ENCODE peak calls at places on chromosomes 5 and 9, in ten cellular contexts. One of them, this sample, is unnamed.

GRCh38 chr9:92759990-92760893 is 4.4 kb downstream of the BICD2 start:
- DNase-seq in endothelial cell: no peak
- DNase-seq in AG09309: no peak
- DNase-seq in tibial nerve: no peak
- DNase-seq in heart left ventricle: peak; percentile 80
- DNase-seq in transverse colon: peak; percentile 39
- DNase-seq in Calu3: no peak
- DNase-seq in CD4-positive, alpha-beta T cell: no peak
- DNase-seq in fibroblast of pulmonary artery: no peak
- DNase-seq in WTC11: no peak
- DNase-seq in this sample: no peak

GRCh38 chr9:123373941-123374340 is 17.9 kb downstream of the CRB2 start:
- DNase-seq in endothelial cell: no peak
- DNase-seq in WTC11: peak; percentile 48
- DNase-seq in fibroblast of pulmonary artery: no peak
- DNase-seq in CD4-positive, alpha-beta T cell: no peak
- DNase-seq in heart left ventricle: no peak
- DNase-seq in tibial nerve: no peak
- DNase-seq in transverse colon: no peak
- DNase-seq in AG09309: no peak
- DNase-seq in Calu3: no peak
- DNase-seq in this sample: peak; percentile 55

GRCh38 chr9:129457325-129457779 is 163.5 kb downstream of the C9orf50 start:
- DNase-seq in CD4-positive, alpha-beta T cell: no peak
- DNase-seq in tibial nerve: no peak
- DNase-seq in endothelial cell: no peak
- DNase-seq in Calu3: no peak
- DNase-seq in heart left ventricle: no peak
- DNase-seq in transverse colon: no peak
- DNase-seq in AG09309: no peak
- DNase-seq in fibroblast of pulmonary artery: no peak
- DNase-seq in WTC11: no peak
- DNase-seq in this sample: no peak

GRCh38 chr5:178561746-178562264 is 28.4 kb downstream of the COL23A1 start:
- DNase-seq in transverse colon: no peak
- DNase-seq in tibial nerve: no peak
- DNase-seq in Calu3: no peak
- DNase-seq in endothelial cell: no peak
- DNase-seq in fibroblast of pulmonary artery: no peak
- DNase-seq in heart left ventricle: no peak
- DNase-seq in CD4-positive, alpha-beta T cell: no peak
- DNase-seq in AG09309: no peak
- DNase-seq in WTC11: no peak
- DNase-seq in this sample: no peak

GRCh38 chr5:83444445-83444844 is 27.1 kb upstream of the VCAN start:
- DNase-seq in WTC11: no peak
- DNase-seq in endothelial cell: no peak
- DNase-seq in tibial nerve: no peak
- DNase-seq in heart left ventricle: no peak
- DNase-seq in CD4-positive, alpha-beta T cell: no peak
- DNase-seq in AG09309: no peak
- DNase-seq in fibroblast of pulmonary artery: no peak
- DNase-seq in Calu3: no peak
- DNase-seq in transverse colon: no peak
- DNase-seq in this sample: no peak

GRCh38 chr9:77440057-77440456 is 208.1 kb downstream of the GNA14 start:
- DNase-seq in AG09309: no peak
- DNase-seq in heart left ventricle: no peak
- DNase-seq in Calu3: no peak
- DNase-seq in endothelial cell: no peak
- DNase-seq in WTC11: peak; percentile 53
- DNase-seq in CD4-positive, alpha-beta T cell: no peak
- DNase-seq in transverse colon: no peak
- DNase-seq in tibial nerve: no peak
- DNase-seq in fibroblast of pulmonary artery: no peak
- DNase-seq in this sample: no peak

GRCh38 chr5:122151640-122152039 is 22.3 kb downstream of the ZNF474 start:
- DNase-seq in heart left ventricle: no peak
- DNase-seq in transverse colon: no peak
- DNase-seq in CD4-positive, alpha-beta T cell: no peak
- DNase-seq in AG09309: no peak
- DNase-seq in Calu3: no peak
- DNase-seq in tibial nerve: no peak
- DNase-seq in endothelial cell: no peak
- DNase-seq in WTC11: no peak
- DNase-seq in fibroblast of pulmonary artery: peak; percentile 69
- DNase-seq in this sample: no peak

GRCh38 chr5:39352931-39353330 is 11.4 kb downstream of the C9 start:
- DNase-seq in endothelial cell: no peak
- DNase-seq in CD4-positive, alpha-beta T cell: no peak
- DNase-seq in WTC11: no peak
- DNase-seq in AG09309: no peak
- DNase-seq in fibroblast of pulmonary artery: no peak
- DNase-seq in Calu3: no peak
- DNase-seq in heart left ventricle: no peak
- DNase-seq in transverse colon: no peak
- DNase-seq in tibial nerve: no peak
- DNase-seq in this sample: no peak

GRCh38 chr9:131289301-131290038 is at the start of gene PLPP7:
- DNase-seq in AG09309: peak; percentile 41
- DNase-seq in Calu3: no peak
- DNase-seq in tibial nerve: peak; percentile 61
- DNase-seq in endothelial cell: peak; percentile 33
- DNase-seq in transverse colon: peak; percentile 44
- DNase-seq in fibroblast of pulmonary artery: peak; percentile 56
- DNase-seq in heart left ventricle: peak; percentile 89
- DNase-seq in WTC11: peak; percentile 75
- DNase-seq in CD4-positive, alpha-beta T cell: no peak
- DNase-seq in this sample: peak; percentile 58

GRCh38 chr9:13952906-13953305 is 361.0 kb downstream of the NFIB start:
- DNase-seq in tibial nerve: no peak
- DNase-seq in heart left ventricle: no peak
- DNase-seq in CD4-positive, alpha-beta T cell: no peak
- DNase-seq in transverse colon: no peak
- DNase-seq in fibroblast of pulmonary artery: no peak
- DNase-seq in Calu3: no peak
- DNase-seq in AG09309: no peak
- DNase-seq in WTC11: no peak
- DNase-seq in endothelial cell: no peak
- DNase-seq in this sample: no peak

GRCh38 chr9:134848504-134848903 is 32.1 kb upstream of the FCN2 start:
- DNase-seq in AG09309: no peak
- DNase-seq in fibroblast of pulmonary artery: no peak
- DNase-seq in transverse colon: no peak
- DNase-seq in CD4-positive, alpha-beta T cell: no peak
- DNase-seq in heart left ventricle: no peak
- DNase-seq in endothelial cell: no peak
- DNase-seq in WTC11: no peak
- DNase-seq in tibial nerve: no peak
- DNase-seq in Calu3: no peak
- DNase-seq in this sample: no peak

GRCh38 chr9:21415492-21416267 is 6.8 kb downstream of the IFNA8 start:
- DNase-seq in Calu3: peak; percentile 18
- DNase-seq in transverse colon: peak; percentile 41
- DNase-seq in heart left ventricle: no peak
- DNase-seq in CD4-positive, alpha-beta T cell: no peak
- DNase-seq in tibial nerve: no peak
- DNase-seq in AG09309: no peak
- DNase-seq in endothelial cell: no peak
- DNase-seq in WTC11: no peak
- DNase-seq in fibroblast of pulmonary artery: no peak
- DNase-seq in this sample: no peak

GRCh38 chr9:15182755-15183154 is 124.3 kb downstream of the TTC39B start:
- DNase-seq in endothelial cell: no peak
- DNase-seq in AG09309: no peak
- DNase-seq in CD4-positive, alpha-beta T cell: no peak
- DNase-seq in transverse colon: no peak
- DNase-seq in fibroblast of pulmonary artery: no peak
- DNase-seq in Calu3: no peak
- DNase-seq in WTC11: no peak
- DNase-seq in heart left ventricle: no peak
- DNase-seq in tibial nerve: no peak
- DNase-seq in this sample: no peak

GRCh38 chr5:50553560-50553984 is 112.5 kb upstream of the EMB start:
- DNase-seq in WTC11: no peak
- DNase-seq in transverse colon: no peak
- DNase-seq in AG09309: no peak
- DNase-seq in endothelial cell: no peak
- DNase-seq in tibial nerve: no peak
- DNase-seq in fibroblast of pulmonary artery: no peak
- DNase-seq in heart left ventricle: no peak
- DNase-seq in Calu3: peak; percentile 31
- DNase-seq in CD4-positive, alpha-beta T cell: no peak
- DNase-seq in this sample: no peak

GRCh38 chr5:136636001-136636400 is 270.7 kb upstream of the TRPC7 start:
- DNase-seq in fibroblast of pulmonary artery: no peak
- DNase-seq in WTC11: no peak
- DNase-seq in transverse colon: no peak
- DNase-seq in CD4-positive, alpha-beta T cell: no peak
- DNase-seq in endothelial cell: no peak
- DNase-seq in tibial nerve: no peak
- DNase-seq in Calu3: no peak
- DNase-seq in AG09309: no peak
- DNase-seq in heart left ventricle: no peak
- DNase-seq in this sample: no peak
- TF ChIP-seq CTCF in fibroblast of pulmonary artery: no peak
- TF ChIP-seq CTCF in WTC11: no peak
- TF ChIP-seq CTCF in transverse colon: no peak
- TF ChIP-seq CTCF in CD4-positive, alpha-beta T cell: no peak
- TF ChIP-seq CTCF in endothelial cell: no peak
- TF ChIP-seq CTCF in tibial nerve: no peak
- TF ChIP-seq CTCF in Calu3: no peak
- TF ChIP-seq CTCF in AG09309: no peak
- TF ChIP-seq CTCF in heart left ventricle: no peak
- TF ChIP-seq CTCF in this sample: no peak

GRCh38 chr5:59666709-59667108 is 226.8 kb downstream of the PDE4D start:
- DNase-seq in fibroblast of pulmonary artery: no peak
- DNase-seq in transverse colon: peak; percentile 13
- DNase-seq in heart left ventricle: no peak
- DNase-seq in AG09309: no peak
- DNase-seq in WTC11: no peak
- DNase-seq in Calu3: no peak
- DNase-seq in endothelial cell: no peak
- DNase-seq in CD4-positive, alpha-beta T cell: no peak
- DNase-seq in tibial nerve: no peak
- DNase-seq in this sample: no peak
- TF ChIP-seq CTCF in fibroblast of pulmonary artery: no peak
- TF ChIP-seq CTCF in transverse colon: peak; percentile 26
- TF ChIP-seq CTCF in heart left ventricle: no peak
- TF ChIP-seq CTCF in AG09309: no peak
- TF ChIP-seq CTCF in WTC11: no peak
- TF ChIP-seq CTCF in Calu3: no peak
- TF ChIP-seq CTCF in endothelial cell: no peak
- TF ChIP-seq CTCF in CD4-positive, alpha-beta T cell: no peak
- TF ChIP-seq CTCF in tibial nerve: no peak
- TF ChIP-seq CTCF in this sample: peak; percentile 28

DNA sequence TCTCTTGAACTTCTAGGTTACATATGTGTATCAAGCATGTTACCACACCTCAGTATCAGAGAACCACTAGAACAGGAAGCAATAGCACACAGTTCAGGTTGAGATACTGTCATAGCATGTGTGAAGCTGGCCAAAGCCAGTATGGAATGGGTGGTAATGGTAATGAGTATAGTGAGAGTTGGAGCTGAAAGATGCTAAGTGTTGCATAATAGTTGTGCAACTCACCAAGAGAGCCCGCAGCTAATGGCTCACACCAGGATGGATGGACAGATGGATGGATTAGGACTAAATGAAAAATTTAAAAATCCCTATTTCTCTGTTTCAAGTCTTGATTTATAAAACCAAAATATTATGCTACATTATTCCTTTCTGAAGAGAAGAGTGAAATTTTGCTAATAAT is 53.4 kb upstream of the KCNN2 start:
- DNase-seq in Calu3: no peak
- DNase-seq in WTC11: no peak
- DNase-seq in CD4-positive, alpha-beta T cell: no peak
- DNase-seq in tibial nerve: no peak
- DNase-seq in heart left ventricle: no peak
- DNase-seq in endothelial cell: no peak
- DNase-seq in fibroblast of pulmonary artery: no peak
- DNase-seq in transverse colon: no peak
- DNase-seq in AG09309: no peak
- DNase-seq in this sample: no peak
- TF ChIP-seq CTCF in Calu3: no peak
- TF ChIP-seq CTCF in WTC11: no peak
- TF ChIP-seq CTCF in CD4-positive, alpha-beta T cell: no peak
- TF ChIP-seq CTCF in tibial nerve: no peak
- TF ChIP-seq CTCF in heart left ventricle: no peak
- TF ChIP-seq CTCF in endothelial cell: no peak
- TF ChIP-seq CTCF in fibroblast of pulmonary artery: no peak
- TF ChIP-seq CTCF in transverse colon: no peak
- TF ChIP-seq CTCF in AG09309: no peak
- TF ChIP-seq CTCF in this sample: no peak

GRCh38 chr5:149238540-149238939 is 33.1 kb upstream of the AFAP1L1 start:
- DNase-seq in heart left ventricle: no peak
- DNase-seq in Calu3: no peak
- DNase-seq in endothelial cell: no peak
- DNase-seq in AG09309: no peak
- DNase-seq in fibroblast of pulmonary artery: peak; percentile 44
- DNase-seq in tibial nerve: no peak
- DNase-seq in WTC11: no peak
- DNase-seq in CD4-positive, alpha-beta T cell: no peak
- DNase-seq in transverse colon: no peak
- DNase-seq in this sample: no peak
- TF ChIP-seq CTCF in heart left ventricle: no peak
- TF ChIP-seq CTCF in Calu3: no peak
- TF ChIP-seq CTCF in endothelial cell: no peak
- TF ChIP-seq CTCF in AG09309: peak; percentile 44
- TF ChIP-seq CTCF in fibroblast of pulmonary artery: peak; percentile 39
- TF ChIP-seq CTCF in tibial nerve: no peak
- TF ChIP-seq CTCF in WTC11: no peak
- TF ChIP-seq CTCF in CD4-positive, alpha-beta T cell: no peak
- TF ChIP-seq CTCF in transverse colon: no peak
- TF ChIP-seq CTCF in this sample: no peak

This sample was measured in neural crest cell.